ENCODE peak calls at places on chromosomes 12 and 14, in six cellular contexts. W, H, P, I, V and E are unnamed samples.
A peak's percentile ranks its signal among the peaks of the same experiment; 100 is the strongest.

GRCh38 chr12:52258335-52258901 is 16.0 kb upstream of the KRT86 start:
- DNase-seq in W (peak; percentile 75), I (peak; percentile 41), H (peak; percentile 17), P (no peak), V (no peak), E (no peak)

GRCh38 chr12:88309546-88309945 is 167.4 kb downstream of the TMTC3 start:
- DNase-seq in H (peak; percentile 72), P (no peak), W (no peak), V (no peak), I (no peak), E (no peak)

GRCh38 chr12:30863839-30864238 is 62.7 kb upstream of the TSPAN11 start:
- DNase-seq in W (no peak), P (no peak), I (no peak), V (no peak), H (peak; percentile 22), E (no peak)

GRCh38 chr14:90506748-90507147 is 109.9 kb downstream of the CALM1 start:
- DNase-seq in I (no peak), V (no peak), H (no peak), W (no peak), P (no peak), E (no peak)

GRCh38 chr12:54572881-54573280 is 15.6 kb downstream of the PPP1R1A start:
- DNase-seq in P (no peak), W (peak; percentile 78), V (no peak), H (no peak), I (no peak), E (no peak)

GRCh38 chr12:84507914-84508313 is 404.7 kb downstream of the SLC6A15 start:
- DNase-seq in P (no peak), W (no peak), I (no peak), H (peak; percentile 3), V (no peak), E (no peak)

GRCh38 chr12:55743131-55743921 is 404 bp downstream of the GDF11 start:
- DNase-seq in V (peak; percentile 76), P (no peak), W (peak; percentile 83), H (peak; percentile 67), I (peak; percentile 89), E (no peak)

GRCh38 chr12:92509156-92509758 is 193.5 kb upstream of the PLEKHG7 start:
- DNase-seq in H (no peak), P (no peak), I (no peak), V (no peak), W (no peak), E (no peak)

GRCh38 chr14:22896351-22896750 is 13.3 kb downstream of the REM2 start:
- DNase-seq in P (no peak), V (no peak), W (no peak), H (no peak), I (no peak), E (no peak)

GRCh38 chr12:111458773-111459172 is 53.0 kb downstream of the SH2B3 start:
- DNase-seq in W (no peak), V (no peak), I (no peak), H (no peak), P (no peak), E (no peak)

GRCh38 chr14:60641722-60642269 is 7.5 kb downstream of the SIX1 start:
- DNase-seq in I (no peak), V (no peak), P (no peak), H (no peak), W (no peak), E (no peak)

GRCh38 chr12:84174115-84174514 is 738.5 kb downstream of the SLC6A15 start:
- DNase-seq in P (no peak), V (no peak), H (no peak), W (no peak), I (no peak), E (no peak)

GRCh38 chr12:6765634-6766581 is at the start of gene PTMS:
- DNase-seq in I (peak; percentile 88), P (peak; percentile 69), V (peak; percentile 89), W (peak; percentile 94), H (peak; percentile 96), E (peak; percentile 86)

GRCh38 chr12:19852100-19852855 is 413.0 kb downstream of the AEBP2 start:
- DNase-seq in I (no peak), P (no peak), H (no peak), W (no peak), V (no peak), E (no peak)

GRCh38 chr14:103139371-103140016 is 16.2 kb downstream of the TNFAIP2 start:
- DNase-seq in W (peak; percentile 53), I (no peak), H (no peak), V (no peak), P (no peak), E (no peak)

GRCh38 chr12:19026637-19027508 is 102.7 kb upstream of the PLEKHA5 start:
- DNase-seq in P (no peak), V (no peak), I (no peak), H (no peak), W (no peak), E (no peak)

GRCh38 chr12:101823891-101824290 is 6.9 kb downstream of the GNPTAB start:
- DNase-seq in P (peak; percentile 33), V (no peak), I (peak; percentile 50), H (no peak), W (peak; percentile 87), E (no peak)

GRCh38 chr12:59080101-59080500 is 159.8 kb upstream of the LRIG3 start:
- DNase-seq in H (no peak), W (no peak), P (no peak), I (no peak), V (no peak), E (no peak)

GRCh38 chr12:104670439-104671406 is 214.0 kb downstream of the CHST11 start:
- DNase-seq in H (no peak), W (no peak), V (no peak), P (no peak), I (no peak), E (no peak)

GRCh38 chr12:88291498-88292131 is 149.5 kb downstream of the TMTC3 start:
- DNase-seq in P (no peak), V (no peak), I (no peak), H (no peak), W (no peak), E (no peak)

GRCh38 chr12:69608114-69608513 is 2.6 kb downstream of the LRRC10 start:
- DNase-seq in P (no peak), H (no peak), V (no peak), I (no peak), W (no peak), E (no peak)

GRCh38 chr14:82431031-82431430 is 897.4 kb upstream of the SEL1L start:
- DNase-seq in H (no peak), W (no peak), P (no peak), V (no peak), I (no peak), E (no peak)

GRCh38 chr14:93112891-93113677 is 2.6 kb downstream of the ITPK1 start:
- DNase-seq in P (peak; percentile 95), V (peak; percentile 88), I (peak; percentile 93), H (peak; percentile 83), W (peak; percentile 97), E (peak; percentile 68)

GRCh38 chr12:4829161-4829792 is 80.4 kb upstream of the KCNA1 start:
- DNase-seq in H (no peak), P (no peak), W (no peak), I (no peak), V (no peak), E (no peak)

GRCh38 chr12:188910-189621 is 24.9 kb downstream of the SLC6A12 start:
- DNase-seq in P (no peak), V (peak; percentile 86), W (peak; percentile 89), I (peak; percentile 85), H (peak; percentile 39), E (no peak)

GRCh38 chr12:92740421-92740820 is 37.6 kb downstream of the PLEKHG7 start:
- DNase-seq in W (no peak), H (peak; percentile 38), P (no peak), V (no peak), I (no peak), E (peak; percentile 27)

GRCh38 chr12:127677537-127678131 is 589.3 kb upstream of the TMEM132C start:
- DNase-seq in P (peak; percentile 85), H (peak; percentile 88), V (peak; percentile 78), I (peak; percentile 89), W (peak; percentile 88), E (peak; percentile 73)

GRCh38 chr14:57871487-57872080 is 5.7 kb upstream of the SLC35F4 start:
- DNase-seq in W (peak; percentile 77), I (peak; percentile 34), V (no peak), P (no peak), H (peak; percentile 77), E (peak; percentile 50)

GRCh38 chr12:14424545-14424944 is 59.1 kb downstream of the ATF7IP start:
- DNase-seq in P (no peak), H (no peak), W (no peak), V (no peak), I (no peak), E (no peak)

GRCh38 chr12:79121486-79121885 is 256.9 kb downstream of the SYT1 start:
- DNase-seq in W (peak; percentile 53), V (no peak), P (no peak), H (no peak), I (no peak), E (no peak)
- TF ChIP-seq CTCF in W (peak; percentile 73), V (no peak), P (no peak), H (peak; percentile 18), I (peak; percentile 31), E (no peak)

DNA sequence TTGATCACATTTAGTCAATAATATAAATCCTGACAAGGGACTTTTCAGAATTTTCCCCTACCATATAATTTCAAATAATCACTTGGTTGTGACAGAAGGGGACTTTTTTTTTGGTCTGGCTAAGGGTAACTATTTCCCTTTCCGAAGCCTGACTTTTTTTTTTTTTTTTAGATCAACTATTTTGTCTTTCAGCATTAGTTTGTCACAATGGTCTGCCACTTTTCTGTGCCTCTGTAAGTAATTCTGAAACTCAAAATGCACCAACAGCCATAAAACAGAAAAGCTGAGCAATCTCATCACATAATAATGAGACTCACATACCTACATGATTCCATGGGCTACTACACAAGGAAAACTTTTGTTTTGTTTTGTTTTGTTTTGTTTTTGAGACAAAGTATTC is 266.4 kb downstream of the SSPN start:
- DNase-seq in I (no peak), W (no peak), H (no peak), P (no peak), V (no peak), E (no peak)
- H3K4me3 ChIP-seq in I (no peak overlapping the region), W (no peak overlapping the region), H (no peak overlapping the region), P (no peak overlapping the region), V (no peak overlapping the region), E (no peak overlapping the region)

GRCh38 chr12:42135264-42135814 is 9.3 kb downstream of the GXYLT1 start:
- DNase-seq in H (peak; percentile 72), W (no peak), P (no peak), V (no peak), I (no peak), E (no peak)
- TF ChIP-seq CTCF in H (no peak), W (no peak), P (no peak), V (no peak), I (no peak), E (no peak)

GRCh38 chr12:121628037-121628436 is 1.7 kb downstream of the ORAI1 start:
- DNase-seq in H (no peak), V (no peak), P (no peak), I (no peak), W (no peak), E (no peak)

GRCh38 chr12:121626853-121627623 is 708 bp downstream of the ORAI1 start:
- DNase-seq in I (peak; percentile 79), H (peak; percentile 76), V (peak; percentile 76), W (peak; percentile 88), P (peak; percentile 44), E (peak; percentile 28)

GRCh38 chr12:121630791-121631190 is 4.5 kb downstream of the ORAI1 start:
- DNase-seq in I (no peak), H (no peak), V (no peak), W (no peak), P (no peak), E (no peak)

GRCh38 chr12:121626087-121626852 is at the start of gene ORAI1:
- DNase-seq in I (peak; percentile 98), H (peak; percentile 94), W (peak; percentile 95), P (peak; percentile 94), V (peak; percentile 99), E (peak; percentile 70)

GRCh38 chr12:121628536-121628935 is 2.2 kb downstream of the ORAI1 start:
- DNase-seq in W (no peak), I (no peak), H (no peak), P (no peak), V (no peak), E (no peak)
- H3K4me3 ChIP-seq in W (peak overlapping the region; percentile 76), I (peak overlapping the region; percentile 71), H (no peak overlapping the region), P (peak overlapping the region; percentile 95), V (no peak overlapping the region), E (no peak overlapping the region)